ENCODE peak calls at places on chromosome 19, in six cellular contexts. W is uterus; X is colonic mucosa; F is CD8-positive, alpha-beta T cell; T is dorsolateral prefrontal cortex; G is fibroblast of lung. K is an unnamed sample.

GRCh38 chr19:28221736-28222135 is 991.2 kb downstream of the UQCRFS1 start:
- DNase-seq in W (no peak), X (no peak), F (no peak), T (no peak), G (peak; percentile 80), K (no peak)

GRCh38 chr19:51783373-51783772 is 11.6 kb upstream of the FPR3 start:
- DNase-seq in W (no peak), X (no peak), F (no peak), T (no peak), G (no peak), K (no peak)

GRCh38 chr19:12802267-12803106 is 618 bp downstream of the THSD8 start:
- DNase-seq in W (no peak), X (peak; percentile 57), F (no peak), T (no peak), G (no peak), K (no peak)

GRCh38 chr19:49272204-49272603 is 52.8 kb downstream of the SLC6A16 start:
- DNase-seq in W (no peak), X (no peak), F (no peak), T (no peak), G (peak; percentile 80), K (peak; percentile 35)

GRCh38 chr19:29448046-29448445 is 77.7 kb upstream of the VSTM2B start:
- DNase-seq in W (no peak), X (no peak), F (no peak), T (no peak), G (no peak), K (no peak)

GRCh38 chr19:31351212-31352193 is 2.3 kb upstream of the TSHZ3 start:
- DNase-seq in W (peak; percentile 51), X (no peak), F (no peak), T (no peak), G (peak; percentile 74), K (no peak)

GRCh38 chr19:9139609-9140158 is 513 bp upstream of the ZNF317 start:
- DNase-seq in W (no peak), X (no peak), F (no peak), T (no peak), G (no peak), K (no peak)

GRCh38 chr19:42693760-42694350 is 46.4 kb downstream of the PSG3 start:
- DNase-seq in W (no peak), X (no peak), F (no peak), T (no peak), G (peak; percentile 33), K (peak; percentile 11)

GRCh38 chr19:16741084-16741483 is 21.4 kb downstream of the NWD1 start:
- DNase-seq in W (no peak), X (no peak), F (no peak), T (no peak), G (no peak), K (no peak)

GRCh38 chr19:43306097-43306496 is 36.8 kb upstream of the PSG9 start:
- DNase-seq in W (no peak), X (no peak), F (no peak), T (no peak), G (no peak), K (no peak)

GRCh38 chr19:30225615-30226463 is 146.3 kb upstream of the ZNF536 start:
- DNase-seq in W (no peak), X (no peak), F (no peak), T (no peak), G (no peak), K (no peak)

GRCh38 chr19:40445945-40446784 is 2.0 kb upstream of the SERTAD3 start:
- DNase-seq in W (no peak), X (peak; percentile 88), F (no peak), T (no peak), G (no peak), K (no peak)

GRCh38 chr19:13804830-13805683 is 9.8 kb downstream of the ZSWIM4 start:
- DNase-seq in W (no peak), X (no peak), F (no peak), T (peak; percentile 46), G (no peak), K (no peak)

GRCh38 chr19:30695171-30695875 is 323.1 kb downstream of the ZNF536 start:
- DNase-seq in W (no peak), X (no peak), F (no peak), T (no peak), G (no peak), K (no peak)

GRCh38 chr19:41553804-41554203 is 22.2 kb upstream of the CEACAM21 start:
- DNase-seq in W (no peak), X (no peak), F (no peak), T (no peak), G (no peak), K (no peak)

GRCh38 chr19:4375620-4376228 is 24.6 kb downstream of the SH3GL1 start:
- DNase-seq in W (peak; percentile 54), X (no peak), F (no peak), T (peak; percentile 81), G (peak; percentile 76), K (peak; percentile 56)

GRCh38 chr19:10756791-10757190 is 38.9 kb downstream of the DNM2 start:
- DNase-seq in W (no peak), X (no peak), F (no peak), T (no peak), G (no peak), K (no peak)

GRCh38 chr19:5170329-5170745 is 170.3 kb downstream of the PTPRS start:
- DNase-seq in W (no peak), X (peak; percentile 39), F (peak; percentile 70), T (no peak), G (no peak), K (no peak)

GRCh38 chr19:3494559-3494958 is 5.9 kb downstream of the DOHH start:
- DNase-seq in W (no peak), X (no peak), F (no peak), T (no peak), G (no peak), K (no peak)

GRCh38 chr19:13768510-13768909 is 4.2 kb downstream of the MRI1 start:
- DNase-seq in W (no peak), X (no peak), F (no peak), T (no peak), G (no peak), K (no peak)

GRCh38 chr19:14116918-14117578 is 514 bp downstream of the PRKACA start:
- DNase-seq in W (peak; percentile 50), X (peak; percentile 31), F (peak; percentile 14), T (peak; percentile 42), G (no peak), K (no peak)

GRCh38 chr19:10417598-10418280 is 2.6 kb upstream of the PDE4A start:
- DNase-seq in W (no peak), X (no peak), F (no peak), T (no peak), G (no peak), K (no peak)

GRCh38 chr19:10270180-10270615 is 722 bp upstream of the ICAM1 start:
- DNase-seq in W (peak; percentile 40), X (peak; percentile 67), F (peak; percentile 67), T (no peak), G (no peak), K (no peak)

GRCh38 chr19:7224205-7224833 is 69.9 kb downstream of the INSR start:
- DNase-seq in W (peak; percentile 73), X (peak; percentile 65), F (no peak), T (no peak), G (peak; percentile 32), K (no peak)

GRCh38 chr19:51450730-51451307 is 7.4 kb downstream of the SIGLEC8 start:
- DNase-seq in W (no peak), X (no peak), F (no peak), T (no peak), G (no peak), K (no peak)

GRCh38 chr19:10228925-10229324 is 2.2 kb downstream of the S1PR2 start:
- DNase-seq in W (peak; percentile 34), X (peak; percentile 51), F (peak; percentile 36), T (no peak), G (peak; percentile 30), K (no peak)

GRCh38 chr19:49739933-49740332 is 23.2 kb downstream of the TSKS start:
- DNase-seq in W (no peak), X (no peak), F (no peak), T (no peak), G (no peak), K (no peak)

GRCh38 chr19:53988981-53989380 is 2.5 kb upstream of the CACNG6 start:
- DNase-seq in W (no peak), X (no peak), F (no peak), T (no peak), G (no peak), K (no peak)

GRCh38 chr19:49387936-49388372 is at the start of gene KASH5:
- DNase-seq in W (peak; percentile 43), X (peak; percentile 74), F (peak; percentile 81), T (peak; percentile 75), G (peak; percentile 22), K (no peak)

GRCh38 chr19:29364999-29365398 is 152.0 kb upstream of the UQCRFS1 start:
- DNase-seq in W (no peak), X (no peak), F (no peak), T (no peak), G (no peak), K (no peak)

GRCh38 chr19:49064768-49065611 is at the start of gene NTF4:
- DNase-seq in W (no peak), X (peak; percentile 20), F (no peak), T (no peak), G (peak; percentile 41), K (no peak)

GRCh38 chr19:17680235-17680722 is 7.9 kb downstream of the UNC13A start:
- DNase-seq in W (peak; percentile 58), X (peak; percentile 24), F (peak; percentile 31), T (peak; percentile 66), G (peak; percentile 36), K (no peak)

GRCh38 chr19:43773725-43774102 is 7.1 kb downstream of the KCNN4 start:
- DNase-seq in W (no peak), X (no peak), F (no peak), T (no peak), G (no peak), K (no peak)

DNA sequence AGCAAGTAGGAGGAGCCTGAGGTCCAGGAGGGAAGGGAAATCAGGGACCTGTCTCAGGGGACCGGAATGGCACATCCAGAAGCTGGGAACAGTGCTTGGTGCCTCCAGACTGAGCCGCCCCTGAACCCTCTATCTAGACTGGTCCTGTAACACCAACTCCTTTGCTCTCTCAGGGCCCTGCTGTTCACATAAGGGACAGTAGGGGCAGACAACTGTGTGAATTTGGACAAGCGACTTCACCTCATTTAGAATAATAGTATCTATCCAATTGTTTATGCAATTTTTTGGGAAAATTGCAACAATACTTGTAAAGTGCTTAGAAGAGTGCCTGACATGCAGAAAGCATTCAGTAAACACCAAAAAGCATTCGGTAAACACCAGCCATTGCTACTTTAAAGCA is 14.0 kb downstream of the SYMPK start:
- DNase-seq in W (no peak), X (no peak), F (no peak), T (no peak), G (no peak), K (no peak)
- TF ChIP-seq CTCF in W (no peak), X (no peak), F (no peak), T (no peak), G (peak; percentile 44), K (peak; percentile 33)

GRCh38 chr19:38543286-38543806 is 74.4 kb downstream of the MAP4K1 start:
- DNase-seq in W (no peak), X (no peak), F (no peak), T (no peak), G (no peak), K (no peak)
- H3K4me3 ChIP-seq in W (no peak overlapping the region), X (no peak overlapping the region), F (no peak overlapping the region), T (peak overlapping the region; percentile 53), G (no peak overlapping the region), K (no peak overlapping the region)

GRCh38 chr19:33175886-33176669 is 18.1 kb upstream of the LRP3 start:
- DNase-seq in W (peak; percentile 43), X (no peak), F (no peak), T (no peak), G (peak; percentile 44), K (no peak)
- TF ChIP-seq CTCF in W (no peak), X (no peak), F (no peak), T (no peak), G (no peak), K (no peak)

GRCh38 chr19:55373318-55373992 is 3.2 kb upstream of the TMEM190 start:
- DNase-seq in W (no peak), X (no peak), F (no peak), T (no peak), G (no peak), K (no peak)
- H3K4me3 ChIP-seq in W (no peak overlapping the region), X (no peak overlapping the region), F (no peak overlapping the region), T (no peak overlapping the region), G (no peak overlapping the region), K (no peak overlapping the region)